ENCODE peak calls at places on chromosomes 6 and 20, in five cellular contexts. One of them, this sample, is unnamed.

GRCh38 chr6:105452924-105453756 is 50.3 kb upstream of the PREP start:
- DNase-seq in aorta: peak; percentile 61
- DNase-seq in CD8-positive, alpha-beta T cell: peak; percentile 51
- DNase-seq in HepG2: no peak
- DNase-seq in HCT116: no peak
- DNase-seq in this sample: no peak

GRCh38 chr6:27138398-27138797 is 109.1 kb upstream of the PRSS16 start:
- DNase-seq in aorta: no peak
- DNase-seq in CD8-positive, alpha-beta T cell: no peak
- DNase-seq in HepG2: no peak
- DNase-seq in HCT116: no peak
- DNase-seq in this sample: no peak

GRCh38 chr6:139391709-139392108 is 17.3 kb upstream of the CITED2 start:
- DNase-seq in CD8-positive, alpha-beta T cell: no peak
- DNase-seq in aorta: no peak
- DNase-seq in HCT116: no peak
- DNase-seq in HepG2: no peak
- DNase-seq in this sample: no peak

GRCh38 chr20:39862613-39863012 is 826.4 kb downstream of the MAFB start:
- DNase-seq in CD8-positive, alpha-beta T cell: no peak
- DNase-seq in HCT116: no peak
- DNase-seq in HepG2: no peak
- DNase-seq in aorta: no peak
- DNase-seq in this sample: no peak

GRCh38 chr6:54737247-54737646 is 109.3 kb upstream of the FAM83B start:
- DNase-seq in CD8-positive, alpha-beta T cell: no peak
- DNase-seq in HCT116: no peak
- DNase-seq in aorta: no peak
- DNase-seq in HepG2: peak; percentile 28
- DNase-seq in this sample: no peak

GRCh38 chr6:119346914-119347313 is 2.6 kb downstream of the MAN1A1 start:
- DNase-seq in HepG2: no peak
- DNase-seq in aorta: no peak
- DNase-seq in HCT116: no peak
- DNase-seq in CD8-positive, alpha-beta T cell: no peak
- DNase-seq in this sample: no peak

GRCh38 chr6:76701610-76702009 is 629.1 kb upstream of the IMPG1 start:
- DNase-seq in CD8-positive, alpha-beta T cell: no peak
- DNase-seq in HepG2: no peak
- DNase-seq in HCT116: no peak
- DNase-seq in aorta: no peak
- DNase-seq in this sample: no peak

GRCh38 chr6:13194852-13195251 is 133.5 kb downstream of the TBC1D7 start:
- DNase-seq in aorta: peak; percentile 61
- DNase-seq in HepG2: peak; percentile 64
- DNase-seq in HCT116: peak; percentile 21
- DNase-seq in CD8-positive, alpha-beta T cell: no peak
- DNase-seq in this sample: peak; percentile 73

GRCh38 chr20:16400249-16400648 is 173.0 kb downstream of the KIF16B start:
- DNase-seq in HepG2: no peak
- DNase-seq in aorta: no peak
- DNase-seq in HCT116: no peak
- DNase-seq in CD8-positive, alpha-beta T cell: no peak
- DNase-seq in this sample: no peak

GRCh38 chr6:161736341-161736740 is 462.5 kb upstream of the AGPAT4 start:
- DNase-seq in HCT116: no peak
- DNase-seq in HepG2: no peak
- DNase-seq in aorta: no peak
- DNase-seq in CD8-positive, alpha-beta T cell: no peak
- DNase-seq in this sample: no peak

GRCh38 chr6:105882833-105883232 is 203.3 kb upstream of the PRDM1 start:
- DNase-seq in HepG2: no peak
- DNase-seq in HCT116: no peak
- DNase-seq in aorta: no peak
- DNase-seq in CD8-positive, alpha-beta T cell: no peak
- DNase-seq in this sample: no peak

GRCh38 chr20:59453634-59454241 is 150.6 kb upstream of the PHACTR3 start:
- DNase-seq in HCT116: no peak
- DNase-seq in CD8-positive, alpha-beta T cell: no peak
- DNase-seq in aorta: no peak
- DNase-seq in HepG2: no peak
- DNase-seq in this sample: no peak

GRCh38 chr6:75893058-75893775 is 144.2 kb downstream of the MYO6 start:
- DNase-seq in HCT116: peak; percentile 63
- DNase-seq in HepG2: peak; percentile 61
- DNase-seq in aorta: no peak
- DNase-seq in CD8-positive, alpha-beta T cell: no peak
- DNase-seq in this sample: no peak

GRCh38 chr20:19277381-19277780 is 64.9 kb downstream of the SLC24A3 start:
- DNase-seq in HepG2: no peak
- DNase-seq in CD8-positive, alpha-beta T cell: no peak
- DNase-seq in aorta: no peak
- DNase-seq in HCT116: no peak
- DNase-seq in this sample: no peak

GRCh38 chr6:97094376-97094775 is 169.8 kb downstream of the KLHL32 start:
- DNase-seq in HepG2: no peak
- DNase-seq in CD8-positive, alpha-beta T cell: no peak
- DNase-seq in aorta: no peak
- DNase-seq in HCT116: no peak
- DNase-seq in this sample: no peak

GRCh38 chr20:46206025-46206424 is 87.9 kb downstream of the CD40 start:
- DNase-seq in aorta: peak; percentile 79
- DNase-seq in HCT116: no peak
- DNase-seq in HepG2: no peak
- DNase-seq in CD8-positive, alpha-beta T cell: no peak
- DNase-seq in this sample: no peak

GRCh38 chr6:112259337-112259675 is 4.9 kb upstream of the LAMA4 start:
- DNase-seq in HepG2: no peak
- DNase-seq in aorta: no peak
- DNase-seq in HCT116: no peak
- DNase-seq in CD8-positive, alpha-beta T cell: no peak
- DNase-seq in this sample: no peak

GRCh38 chr20:33291830-33292355 is 8.9 kb downstream of the BPIFB1 start:
- DNase-seq in HCT116: peak; percentile 19
- DNase-seq in CD8-positive, alpha-beta T cell: peak; percentile 67
- DNase-seq in HepG2: peak; percentile 59
- DNase-seq in aorta: no peak
- DNase-seq in this sample: peak; percentile 84

GRCh38 chr6:12277401-12277800 is 12.8 kb upstream of the EDN1 start:
- DNase-seq in HepG2: no peak
- DNase-seq in aorta: no peak
- DNase-seq in HCT116: no peak
- DNase-seq in CD8-positive, alpha-beta T cell: no peak
- DNase-seq in this sample: no peak

GRCh38 chr6:1244278-1244677 is 67.6 kb upstream of the FOXQ1 start:
- DNase-seq in aorta: no peak
- DNase-seq in HepG2: no peak
- DNase-seq in CD8-positive, alpha-beta T cell: no peak
- DNase-seq in HCT116: no peak
- DNase-seq in this sample: no peak

GRCh38 chr20:2301164-2301622 is 5.4 kb downstream of the TGM3 start:
- DNase-seq in aorta: peak; percentile 84
- DNase-seq in HCT116: no peak
- DNase-seq in CD8-positive, alpha-beta T cell: no peak
- DNase-seq in HepG2: peak; percentile 52
- DNase-seq in this sample: peak; percentile 76

GRCh38 chr6:132333639-132334516 is 67.4 kb downstream of the MOXD1 start:
- DNase-seq in CD8-positive, alpha-beta T cell: no peak
- DNase-seq in HCT116: peak; percentile 68
- DNase-seq in aorta: no peak
- DNase-seq in HepG2: peak; percentile 88
- DNase-seq in this sample: no peak

GRCh38 chr6:69421270-69421669 is 375.5 kb downstream of the LMBRD1 start:
- DNase-seq in HepG2: no peak
- DNase-seq in HCT116: no peak
- DNase-seq in aorta: no peak
- DNase-seq in CD8-positive, alpha-beta T cell: no peak
- DNase-seq in this sample: no peak

GRCh38 chr20:61268024-61268423 is 16.0 kb downstream of the CDH4 start:
- DNase-seq in HepG2: no peak
- DNase-seq in HCT116: no peak
- DNase-seq in CD8-positive, alpha-beta T cell: no peak
- DNase-seq in aorta: no peak
- DNase-seq in this sample: no peak

GRCh38 chr6:75327807-75328206 is 43.2 kb upstream of the TMEM30A start:
- DNase-seq in aorta: no peak
- DNase-seq in HCT116: no peak
- DNase-seq in CD8-positive, alpha-beta T cell: no peak
- DNase-seq in HepG2: no peak
- DNase-seq in this sample: no peak

GRCh38 chr6:43029120-43029519 is 7.7 kb downstream of the RRP36 start:
- DNase-seq in HCT116: no peak
- DNase-seq in aorta: no peak
- DNase-seq in HepG2: no peak
- DNase-seq in CD8-positive, alpha-beta T cell: no peak
- DNase-seq in this sample: no peak

GRCh38 chr6:43020847-43021246 is 576 bp upstream of the RRP36 start:
- DNase-seq in HCT116: no peak
- DNase-seq in HepG2: no peak
- DNase-seq in CD8-positive, alpha-beta T cell: no peak
- DNase-seq in aorta: no peak
- DNase-seq in this sample: no peak

GRCh38 chr6:43032326-43032725 is 10.9 kb downstream of the RRP36 start:
- DNase-seq in HepG2: no peak
- DNase-seq in CD8-positive, alpha-beta T cell: no peak
- DNase-seq in HCT116: no peak
- DNase-seq in aorta: no peak
- DNase-seq in this sample: no peak

GRCh38 chr6:43021270-43022047 is at the start of gene RRP36:
- DNase-seq in CD8-positive, alpha-beta T cell: peak; percentile 75
- DNase-seq in HepG2: peak; percentile 74
- DNase-seq in HCT116: no peak
- DNase-seq in aorta: peak; percentile 88
- DNase-seq in this sample: peak; percentile 84

DNA sequence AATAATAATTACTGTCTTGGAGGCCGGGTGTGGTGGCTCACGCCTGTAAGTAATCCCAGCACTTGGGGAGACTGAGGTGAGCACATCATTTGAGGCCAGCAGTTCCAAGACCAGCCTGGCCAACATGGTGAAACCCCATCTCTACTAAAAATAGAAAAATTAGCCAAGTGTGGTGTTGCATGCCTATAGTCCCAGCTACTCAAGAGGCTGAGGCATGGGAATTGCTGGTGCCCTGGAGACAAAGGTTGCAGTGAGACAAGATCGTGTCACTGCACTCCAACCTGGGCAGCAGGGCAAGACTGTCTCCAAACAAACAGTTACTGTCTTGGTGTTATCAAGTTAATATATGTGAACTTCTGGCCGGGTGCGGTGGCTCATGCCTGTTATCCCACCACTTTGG is 4.9 kb downstream of the RRP36 start:
- DNase-seq in aorta: no peak
- DNase-seq in HepG2: no peak
- DNase-seq in CD8-positive, alpha-beta T cell: no peak
- DNase-seq in HCT116: no peak
- DNase-seq in this sample: no peak
- H3K36me3 ChIP-seq in aorta: peaks cover 11% of the 10 kb centered on the region
- H3K36me3 ChIP-seq in HepG2: peaks cover 57% of the 10 kb centered on the region
- H3K36me3 ChIP-seq in CD8-positive, alpha-beta T cell: peaks cover 34% of the 10 kb centered on the region
- H3K36me3 ChIP-seq in HCT116: peaks cover 37% of the 10 kb centered on the region
- H3K36me3 ChIP-seq in this sample: no peaks in the 10 kb centered on the region

GRCh38 chr6:134990262-134990661 is 40.4 kb upstream of the ALDH8A1 start:
- DNase-seq in CD8-positive, alpha-beta T cell: no peak
- DNase-seq in HepG2: no peak
- DNase-seq in HCT116: no peak
- DNase-seq in aorta: no peak
- DNase-seq in this sample: no peak
- H3K36me3 ChIP-seq in CD8-positive, alpha-beta T cell: peaks cover 3% of the 10 kb centered on the region
- H3K36me3 ChIP-seq in HepG2: peaks cover 23% of the 10 kb centered on the region
- H3K36me3 ChIP-seq in HCT116: peaks cover 4% of the 10 kb centered on the region
- H3K36me3 ChIP-seq in aorta: peaks cover 1% of the 10 kb centered on the region
- H3K36me3 ChIP-seq in this sample: peaks cover 48% of the 10 kb centered on the region

GRCh38 chr6:37482356-37483292 is 17.1 kb downstream of the CCDC167 start:
- DNase-seq in CD8-positive, alpha-beta T cell: no peak
- DNase-seq in HepG2: no peak
- DNase-seq in aorta: no peak
- DNase-seq in HCT116: no peak
- DNase-seq in this sample: no peak

GRCh38 chr6:37479266-37479854 is 20.3 kb downstream of the CCDC167 start:
- DNase-seq in HCT116: no peak
- DNase-seq in HepG2: no peak
- DNase-seq in CD8-positive, alpha-beta T cell: no peak
- DNase-seq in aorta: no peak
- DNase-seq in this sample: no peak

GRCh38 chr6:37480118-37480736 is 19.5 kb downstream of the CCDC167 start:
- DNase-seq in aorta: no peak
- DNase-seq in HCT116: no peak
- DNase-seq in CD8-positive, alpha-beta T cell: no peak
- DNase-seq in HepG2: no peak
- DNase-seq in this sample: no peak

GRCh38 chr6:37481793-37482192 is 17.9 kb downstream of the CCDC167 start:
- DNase-seq in CD8-positive, alpha-beta T cell: no peak
- DNase-seq in HCT116: no peak
- DNase-seq in HepG2: no peak
- DNase-seq in aorta: no peak
- DNase-seq in this sample: no peak

DNA sequence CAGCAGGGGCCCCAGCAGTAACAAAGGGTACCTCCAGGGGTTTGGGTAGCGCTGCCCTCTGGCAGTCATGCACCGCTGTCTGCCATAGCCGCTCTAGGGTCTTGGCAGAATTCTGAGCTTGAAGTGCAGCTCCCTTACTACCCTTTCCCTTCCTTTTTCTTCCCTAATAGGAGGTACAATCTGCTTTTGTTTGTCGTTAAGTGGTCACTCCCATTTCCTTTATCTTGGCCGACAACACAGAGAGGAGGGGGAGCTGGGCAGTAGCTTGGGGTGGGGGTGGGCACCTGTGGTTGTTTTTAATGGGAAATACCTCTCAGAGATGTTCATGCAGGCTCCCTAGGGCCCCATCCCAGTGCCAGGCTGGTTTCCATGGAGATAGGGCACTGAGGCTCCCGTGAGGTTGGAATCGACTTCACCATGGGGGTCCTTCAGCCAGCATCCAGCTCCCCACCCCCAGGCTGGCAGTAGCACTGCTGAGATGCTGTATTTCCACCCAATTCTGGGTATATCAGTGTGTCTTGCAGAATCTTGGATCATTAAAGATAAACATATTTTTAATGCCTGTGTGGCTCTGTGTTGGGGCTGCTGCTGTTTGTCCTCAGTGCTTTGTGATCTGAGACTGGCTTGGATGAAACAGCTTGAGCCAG is 18.6 kb downstream of the CCDC167 start:
- DNase-seq in HepG2: no peak
- DNase-seq in aorta: no peak
- DNase-seq in CD8-positive, alpha-beta T cell: no peak
- DNase-seq in HCT116: no peak
- DNase-seq in this sample: no peak
- H3K36me3 ChIP-seq in HepG2: peaks cover 67% of the 10 kb centered on the region
- H3K36me3 ChIP-seq in aorta: peaks cover 7% of the 10 kb centered on the region
- H3K36me3 ChIP-seq in CD8-positive, alpha-beta T cell: peaks cover 39% of the 10 kb centered on the region
- H3K36me3 ChIP-seq in HCT116: peaks cover 2% of the 10 kb centered on the region
- H3K36me3 ChIP-seq in this sample: peaks cover 81% of the 10 kb centered on the region

DNA sequence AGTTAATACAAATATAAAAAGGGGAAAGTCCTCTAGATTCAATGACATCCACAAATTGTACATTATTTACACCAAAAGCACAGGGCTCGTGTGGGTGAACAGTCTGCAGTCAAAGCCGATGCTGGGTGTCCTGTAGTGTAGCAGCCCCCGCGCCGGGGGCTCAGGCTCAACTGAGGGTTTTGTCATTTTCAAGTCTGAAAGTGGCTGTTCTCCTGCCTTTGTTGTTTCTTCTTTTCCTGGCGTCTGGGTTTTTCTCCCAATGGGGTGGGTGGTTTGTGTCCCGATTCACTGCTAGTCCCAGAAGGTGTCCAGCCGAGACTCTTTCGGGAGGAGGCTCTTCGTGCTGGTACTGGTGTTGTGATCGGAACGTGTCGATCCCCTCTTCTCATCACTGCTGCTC is 146.0 kb downstream of the ZMYND8 start:
- DNase-seq in aorta: no peak
- DNase-seq in HCT116: no peak
- DNase-seq in HepG2: no peak
- DNase-seq in CD8-positive, alpha-beta T cell: no peak
- DNase-seq in this sample: no peak
- H3K36me3 ChIP-seq in aorta: peaks cover 10% of the 10 kb centered on the region
- H3K36me3 ChIP-seq in HCT116: peaks cover 32% of the 10 kb centered on the region
- H3K36me3 ChIP-seq in HepG2: peaks cover 73% of the 10 kb centered on the region
- H3K36me3 ChIP-seq in CD8-positive, alpha-beta T cell: peaks cover 38% of the 10 kb centered on the region
- H3K36me3 ChIP-seq in this sample: no peaks in the 10 kb centered on the region